ENCODE peak calls at places on chromosomes 12 and 14, in five cellular contexts. W is PC-3, X is adipocyte, S is lower lobe of right lung, E is cardiac muscle cell. A is an unnamed sample. For H3K4me1, the result is how much of the 10 kb centered on the place peaks cover.

GRCh38 chr12:34287437-34287836 is 265.1 kb downstream of the ALG10 start:
- DNase-seq in X (no peak), E (no peak), W (no peak), S (no peak), A (peak)

GRCh38 chr12:11892065-11892391 is 178.7 kb upstream of the BCL2L14 start:
- DNase-seq in X (no peak), S (no peak), W (no peak), E (no peak), A (no peak)

GRCh38 chr14:93036652-93037341 is 78.9 kb downstream of the ITPK1 start:
- DNase-seq in E (peak), S (no peak), X (no peak), W (no peak), A (peak)

GRCh38 chr12:13198240-13198639 is 1.7 kb downstream of the EMP1 start:
- DNase-seq in W (no peak), X (peak), S (no peak), E (peak), A (no peak)

GRCh38 chr12:50073206-50073605 is 11.9 kb upstream of the SMARCD1 start:
- DNase-seq in X (no peak), E (no peak), W (no peak), S (no peak), A (peak)

GRCh38 chr14:50835280-50835679 is 4.3 kb upstream of the NIN start:
- DNase-seq in S (no peak), E (peak), W (no peak), X (no peak), A (no peak)

GRCh38 chr12:21697829-21698630 is 40.4 kb upstream of the LDHB start:
- DNase-seq in S (no peak), E (peak), W (peak), X (peak), A (no peak)

GRCh38 chr14:85934123-85934885 is 404.4 kb downstream of the FLRT2 start:
- DNase-seq in E (peak), X (peak), S (peak), W (peak), A (peak)

GRCh38 chr14:64736271-64737131 is 32.3 kb downstream of the PLEKHG3 start:
- DNase-seq in X (no peak), S (peak), E (no peak), W (no peak), A (peak)

GRCh38 chr12:113333111-113333750 is 1.7 kb downstream of the SLC8B1 start:
- DNase-seq in S (no peak), X (no peak), E (no peak), W (no peak), A (no peak)

GRCh38 chr14:60250318-60251035 is 1.5 kb downstream of the PPM1A start:
- DNase-seq in E (peak), W (peak), S (no peak), X (peak), A (peak)

GRCh38 chr14:85024931-85025330 is 505.0 kb upstream of the FLRT2 start:
- DNase-seq in X (no peak), S (no peak), W (no peak), E (peak), A (no peak)

GRCh38 chr12:99975321-99975720 is 9.4 kb downstream of the ANKS1B start:
- DNase-seq in W (no peak), X (no peak), E (no peak), S (no peak), A (no peak)

GRCh38 chr12:52926596-52927241 is 21.8 kb upstream of the KRT8 start:
- DNase-seq in E (no peak), X (no peak), W (no peak), S (no peak), A (no peak)

GRCh38 chr14:53149656-53150319 is 3.3 kb downstream of the DDHD1 start:
- DNase-seq in S (no peak), X (no peak), W (no peak), E (no peak), A (no peak)

GRCh38 chr12:58629376-58629775 is 290.9 kb downstream of the LRIG3 start:
- DNase-seq in W (no peak), E (peak), S (no peak), X (peak), A (no peak)

GRCh38 chr14:89617471-89618291 is 200.6 kb upstream of the FOXN3 start:
- DNase-seq in W (peak), S (no peak), X (peak), E (peak), A (no peak)

GRCh38 chr12:34033628-34034296 is 11.5 kb downstream of the ALG10 start:
- DNase-seq in X (peak), E (peak), S (no peak), W (peak), A (no peak)

GRCh38 chr12:31583878-31584277 is 7.1 kb downstream of the DENND5B start:
- DNase-seq in S (no peak), E (no peak), W (peak), X (no peak), A (no peak)

GRCh38 chr12:31585895-31586294 is 5.0 kb downstream of the DENND5B start:
- DNase-seq in W (no peak), X (no peak), E (no peak), S (no peak), A (no peak)

GRCh38 chr12:31586703-31587102 is 4.2 kb downstream of the DENND5B start:
- DNase-seq in S (no peak), X (no peak), E (no peak), W (no peak), A (no peak)

GRCh38 chr12:31585271-31585670 is 5.7 kb downstream of the DENND5B start:
- DNase-seq in X (peak), E (peak), W (peak), S (no peak), A (no peak)

DNA sequence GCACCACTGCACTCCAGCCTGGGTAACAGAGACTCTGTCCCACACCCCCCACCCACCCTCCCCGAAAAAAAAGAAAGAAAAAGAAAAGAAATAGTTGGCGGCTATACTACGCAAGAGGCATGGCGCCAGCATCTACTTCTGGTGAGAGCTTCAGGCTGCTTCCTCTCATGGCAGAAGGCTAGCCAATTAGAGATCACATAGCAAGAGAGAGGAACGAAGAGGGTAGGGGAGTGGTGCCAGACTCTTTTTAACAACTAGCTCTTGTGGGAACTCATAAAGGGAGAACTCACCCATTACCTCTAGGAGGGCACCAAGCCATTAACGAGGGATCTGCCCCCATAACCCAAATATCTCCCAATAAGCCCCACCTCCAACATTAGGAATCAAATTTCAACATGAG is 6.2 kb downstream of the DENND5B start:
- DNase-seq in E (no peak), W (no peak), X (no peak), S (no peak), A (no peak)
- H3K4me1 ChIP-seq in E (under half), W (under half), X (under half), S (under half), A (under half)

DNA sequence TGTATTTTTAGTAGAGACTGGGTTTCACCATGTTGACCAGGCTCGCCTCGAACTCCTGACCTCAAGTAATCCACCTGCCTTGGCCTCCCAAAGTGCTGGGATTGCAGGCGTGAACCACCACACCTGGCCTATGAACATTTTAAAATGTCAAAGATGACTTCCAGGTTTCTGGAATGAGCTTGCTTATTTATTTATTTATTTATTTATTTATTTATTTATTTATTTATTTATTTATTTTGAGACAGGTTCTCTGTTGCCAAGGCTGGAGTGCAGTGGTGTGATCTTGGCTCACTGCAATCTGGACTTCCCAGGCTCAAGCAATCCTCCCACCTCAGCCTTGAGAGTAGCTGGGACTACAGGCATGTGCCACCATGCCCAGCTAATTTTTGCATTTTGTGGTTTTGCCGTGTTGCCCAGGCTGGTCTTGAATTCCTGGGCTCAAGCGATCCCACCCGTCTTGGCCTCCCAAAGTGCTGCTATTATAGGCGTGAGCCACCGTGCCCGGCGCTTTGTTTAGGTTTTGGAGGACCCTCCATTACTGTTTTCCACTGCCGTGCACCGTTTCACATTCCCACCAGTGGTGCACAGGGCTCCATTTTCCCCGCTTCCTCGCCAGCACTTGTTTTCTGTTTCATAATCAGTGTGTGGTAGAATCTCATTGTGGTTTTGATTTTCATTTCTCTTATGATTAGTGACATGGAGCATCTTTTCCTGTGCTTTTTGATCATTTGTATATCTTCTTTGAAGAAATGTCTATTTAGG is 6.4 kb upstream of the CFAP251 start:
- DNase-seq in W (no peak), E (no peak), X (no peak), S (no peak), A (no peak)
- H3K4me1 ChIP-seq in W (under half), E (under half), X (under half), S (under half), A (under half)

GRCh38 chr12:93198086-93198485 is 179.6 kb upstream of the NUDT4 start:
- DNase-seq in S (no peak), X (peak), E (no peak), W (peak), A (no peak)

GRCh38 chr12:93195511-93195910 is 182.2 kb upstream of the NUDT4 start:
- DNase-seq in W (no peak), E (no peak), S (no peak), X (no peak), A (no peak)

GRCh38 chr12:93200291-93200917 is 177.3 kb upstream of the NUDT4 start:
- DNase-seq in W (no peak), E (peak), X (peak), S (no peak), A (no peak)

GRCh38 chr12:93199831-93200236 is 177.9 kb upstream of the NUDT4 start:
- DNase-seq in E (peak), S (no peak), W (no peak), X (peak), A (no peak)

DNA sequence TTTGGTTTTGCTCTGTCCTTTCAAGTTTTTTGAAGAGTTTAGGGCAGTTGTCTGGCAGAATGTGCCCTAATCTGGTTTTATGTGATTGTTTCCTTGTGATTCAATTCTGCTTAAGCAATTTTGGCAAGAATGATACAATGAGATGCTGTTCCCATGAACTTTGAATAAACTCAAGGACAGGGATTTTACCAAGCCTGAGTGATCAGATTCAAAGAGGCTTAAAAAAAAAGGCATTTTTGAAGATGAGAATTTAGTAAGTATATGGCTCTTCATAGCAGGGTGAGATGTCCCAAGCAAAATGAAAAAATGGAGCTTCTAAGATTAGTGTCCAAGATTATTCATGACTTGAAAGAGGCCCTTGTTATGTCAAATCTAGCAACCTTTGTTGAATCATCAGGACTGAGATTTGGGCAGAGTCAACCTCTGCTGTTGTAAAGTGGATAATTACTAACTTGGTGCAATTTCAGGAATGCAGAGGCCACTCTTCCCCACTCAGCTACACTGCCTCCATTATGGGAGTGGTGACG is 180.6 kb upstream of the NUDT4 start:
- DNase-seq in S (no peak), E (peak), X (peak), W (peak), A (no peak)
- H3K4me1 ChIP-seq in S (under half), E (under half), X (under half), W (under half), A (under half)

DNA sequence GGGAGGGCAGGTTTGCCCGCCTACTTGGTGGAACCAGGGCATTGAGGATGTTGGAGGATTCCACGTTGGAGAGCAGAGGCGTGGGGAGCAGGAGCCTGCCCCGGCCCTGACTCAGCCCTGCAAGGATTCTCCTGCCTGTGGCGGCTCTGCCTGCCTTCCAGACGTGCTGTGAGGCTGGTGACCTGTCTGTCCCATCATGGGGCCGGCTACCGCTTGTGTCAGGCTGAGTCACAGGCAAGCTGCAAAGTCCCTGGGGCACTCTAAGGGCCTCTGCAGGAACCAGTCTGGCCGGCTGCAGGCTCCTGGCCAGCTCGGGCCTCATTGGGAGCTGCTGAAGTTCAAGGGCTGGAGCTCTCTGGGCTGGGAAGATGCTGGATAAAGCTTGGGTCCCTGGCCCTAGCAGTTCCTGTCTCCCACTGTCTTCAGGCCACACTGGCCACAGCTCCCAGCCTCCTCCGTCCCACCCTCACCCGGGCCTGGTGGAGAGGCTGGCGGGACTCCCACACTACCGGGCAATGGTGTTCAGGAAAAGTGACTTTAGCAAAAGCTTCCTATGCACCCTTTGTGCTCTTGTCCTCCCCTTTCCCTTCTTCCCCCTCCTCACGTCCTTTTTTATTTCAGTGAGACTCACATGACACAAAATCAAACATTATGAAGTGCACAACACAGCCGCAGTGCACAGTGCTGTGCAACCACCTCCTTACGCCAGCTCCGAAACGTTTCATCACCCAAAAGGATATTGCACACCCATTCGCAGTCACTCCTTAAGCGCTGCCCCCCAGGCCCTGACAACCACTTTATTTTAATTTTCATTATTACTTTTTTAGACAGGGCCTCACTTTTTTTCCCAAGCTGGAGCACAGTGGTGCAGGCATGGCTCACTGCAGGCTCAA is 22.0 kb upstream of the ULK1 start:
- DNase-seq in E (peak), W (peak), X (peak), S (no peak), A (peak)
- H3K4me1 ChIP-seq in E (under half), W (half or more), X (under half), S (under half), A (under half)

GRCh38 chr14:68655961-68656360 is 136.9 kb downstream of the ZFP36L1 start:
- DNase-seq in S (no peak), E (no peak), W (peak), X (no peak), A (no peak)
- H3K4me1 ChIP-seq in S (under half), E (under half), W (under half), X (under half), A (under half)